ENCODE peak calls at places on chromosome 13, in seven cellular contexts. M is heart left ventricle, F is esophagus squamous epithelium, D is gastrocnemius medialis, X is Peyer's patch, U is GM23338, H is IMR-90. C is an unnamed sample.
A peak's percentile ranks its signal among the peaks of the same experiment; 100 is the strongest.

GRCh38 chr13:79435549-79435948 is 29.5 kb upstream of the RBM26 start:
- DNase-seq in F (no peak), U (no peak), M (no peak), D (no peak), X (no peak), H (peak; percentile 68), C (no peak)

GRCh38 chr13:48531416-48532145 is 1.3 kb downstream of the RCBTB2 start:
- DNase-seq in X (no peak), H (no peak), D (no peak), F (no peak), M (no peak), U (no peak), C (no peak)

GRCh38 chr13:43291289-43292055 is 268.1 kb downstream of the DNAJC15 start:
- DNase-seq in H (no peak), X (no peak), F (no peak), D (no peak), M (no peak), U (no peak), C (no peak)

GRCh38 chr13:97780486-97780885 is 173.0 kb upstream of the IPO5 start:
- DNase-seq in M (no peak), H (no peak), X (no peak), D (no peak), U (no peak), F (no peak), C (no peak)

GRCh38 chr13:30170569-30170968 is 136.8 kb downstream of the KATNAL1 start:
- DNase-seq in X (no peak), D (no peak), F (no peak), H (no peak), U (no peak), M (no peak), C (no peak)

GRCh38 chr13:77207943-77208342 is 119.0 kb downstream of the MYCBP2 start:
- DNase-seq in U (peak; percentile 7), H (peak; percentile 96), M (no peak), X (no peak), D (no peak), F (no peak), C (no peak)

GRCh38 chr13:32210081-32210480 is 105.1 kb downstream of the ZAR1L start:
- DNase-seq in X (no peak), H (no peak), D (no peak), M (no peak), U (no peak), F (no peak), C (no peak)

GRCh38 chr13:30869491-30869890 is 36.6 kb upstream of the MEDAG start:
- DNase-seq in D (peak; percentile 41), M (no peak), H (peak; percentile 50), X (no peak), F (no peak), U (no peak), C (no peak)

GRCh38 chr13:113729329-113730019 is 29.6 kb upstream of the TMEM255B start:
- DNase-seq in F (no peak), X (no peak), U (no peak), H (no peak), D (peak; percentile 30), M (peak; percentile 46), C (no peak)

GRCh38 chr13:37617162-37617561 is 18.6 kb upstream of the POSTN start:
- DNase-seq in F (no peak), M (no peak), U (peak; percentile 22), H (peak; percentile 80), D (no peak), X (no peak), C (no peak)

GRCh38 chr13:86922936-86923335 is 748.2 kb upstream of the SLITRK5 start:
- DNase-seq in M (no peak), H (peak; percentile 5), F (no peak), U (no peak), D (no peak), X (no peak), C (no peak)

GRCh38 chr13:59145381-59145780 is 1018.3 kb downstream of the DIAPH3 start:
- DNase-seq in M (no peak), D (no peak), H (no peak), F (no peak), U (no peak), X (no peak), C (no peak)

GRCh38 chr13:99652901-99653300 is 151.6 kb downstream of the TM9SF2 start:
- DNase-seq in M (no peak), H (no peak), D (no peak), F (no peak), X (no peak), U (no peak), C (no peak)

GRCh38 chr13:113978741-113979481 is 5.0 kb upstream of the C13orf46 start:
- DNase-seq in X (no peak), H (no peak), F (no peak), D (peak; percentile 2), U (no peak), M (no peak), C (no peak)

GRCh38 chr13:28751210-28751935 is 32.6 kb upstream of the SLC46A3 start:
- DNase-seq in H (no peak), M (no peak), D (no peak), F (no peak), X (no peak), U (peak; percentile 24), C (no peak)

GRCh38 chr13:28093871-28094270 is 6.5 kb downstream of the FLT3 start:
- DNase-seq in U (no peak), M (no peak), H (no peak), X (no peak), D (no peak), F (no peak), C (no peak)

GRCh38 chr13:113495494-113496251 is 5.2 kb upstream of the DCUN1D2 start:
- DNase-seq in M (no peak), H (peak; percentile 41), D (no peak), U (peak; percentile 79), F (no peak), X (no peak), C (no peak)

GRCh38 chr13:83883061-83883523 is 818 bp upstream of the SLITRK1 start:
- DNase-seq in H (no peak), X (no peak), F (no peak), U (peak; percentile 58), D (no peak), M (no peak), C (no peak)

GRCh38 chr13:104683789-104684188 is 1617.6 kb upstream of the SLC10A2 start:
- DNase-seq in H (no peak), X (no peak), U (peak; percentile 37), D (no peak), F (no peak), M (no peak), C (no peak)

GRCh38 chr13:96178759-96179158 is 88.9 kb downstream of the HS6ST3 start:
- DNase-seq in X (no peak), M (no peak), F (no peak), D (no peak), U (no peak), H (no peak), C (no peak)

GRCh38 chr13:96179309-96179708 is 89.4 kb downstream of the HS6ST3 start:
- DNase-seq in D (no peak), F (no peak), U (no peak), X (no peak), M (no peak), H (no peak), C (no peak)

DNA sequence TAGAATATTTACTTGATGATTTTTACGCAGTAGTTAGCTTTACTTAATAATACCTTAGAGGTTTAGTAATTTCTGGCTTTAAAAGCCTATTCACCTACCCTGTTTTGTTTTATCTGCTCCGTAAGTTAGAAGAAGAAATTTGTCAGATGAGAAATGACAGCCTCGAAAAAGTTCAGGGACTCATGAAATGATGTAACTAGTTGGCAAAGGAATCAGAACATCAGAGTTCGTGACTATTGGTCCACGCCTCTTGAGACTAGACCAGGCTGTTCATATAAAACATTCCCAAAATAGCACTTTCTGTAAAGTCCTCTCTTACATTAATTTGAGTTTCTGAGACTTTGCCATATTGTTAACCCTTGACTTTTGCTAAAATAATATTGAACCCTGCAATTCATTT is 92.0 kb downstream of the HS6ST3 start:
- DNase-seq in X (no peak), F (no peak), M (no peak), D (no peak), H (no peak), U (no peak), C (no peak)
- H3K27ac ChIP-seq in X (no peak overlapping the region), F (no peak overlapping the region), M (no peak overlapping the region), D (peak overlapping the region; percentile 42), H (no peak overlapping the region), U (no peak overlapping the region), C (no peak overlapping the region)

DNA sequence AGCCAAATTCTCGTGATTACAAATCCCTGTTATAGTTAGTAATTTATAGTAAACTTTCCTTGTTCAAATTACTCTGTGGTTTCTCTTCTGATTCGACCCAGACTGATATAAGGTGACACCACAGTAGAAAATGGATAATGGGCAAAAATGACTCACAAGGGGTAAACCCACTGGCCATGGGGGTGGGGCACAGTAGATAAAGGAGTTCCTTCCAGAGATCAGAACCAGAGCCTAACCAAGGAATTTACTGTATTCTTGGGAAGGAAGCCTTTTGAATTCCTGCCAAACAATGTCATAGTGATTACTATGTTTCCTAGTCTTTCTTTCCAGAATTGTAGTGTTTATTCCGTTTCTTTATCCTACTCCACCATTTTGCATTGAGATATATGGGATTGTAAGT is 21.9 kb downstream of the MIR17HG start:
- DNase-seq in X (no peak), U (no peak), F (no peak), D (no peak), H (peak; percentile 28), M (no peak), C (no peak)
- H3K27ac ChIP-seq in X (no peak overlapping the region), U (no peak overlapping the region), F (no peak overlapping the region), D (no peak overlapping the region), H (no peak overlapping the region), M (no peak overlapping the region), C (no peak overlapping the region)

DNA sequence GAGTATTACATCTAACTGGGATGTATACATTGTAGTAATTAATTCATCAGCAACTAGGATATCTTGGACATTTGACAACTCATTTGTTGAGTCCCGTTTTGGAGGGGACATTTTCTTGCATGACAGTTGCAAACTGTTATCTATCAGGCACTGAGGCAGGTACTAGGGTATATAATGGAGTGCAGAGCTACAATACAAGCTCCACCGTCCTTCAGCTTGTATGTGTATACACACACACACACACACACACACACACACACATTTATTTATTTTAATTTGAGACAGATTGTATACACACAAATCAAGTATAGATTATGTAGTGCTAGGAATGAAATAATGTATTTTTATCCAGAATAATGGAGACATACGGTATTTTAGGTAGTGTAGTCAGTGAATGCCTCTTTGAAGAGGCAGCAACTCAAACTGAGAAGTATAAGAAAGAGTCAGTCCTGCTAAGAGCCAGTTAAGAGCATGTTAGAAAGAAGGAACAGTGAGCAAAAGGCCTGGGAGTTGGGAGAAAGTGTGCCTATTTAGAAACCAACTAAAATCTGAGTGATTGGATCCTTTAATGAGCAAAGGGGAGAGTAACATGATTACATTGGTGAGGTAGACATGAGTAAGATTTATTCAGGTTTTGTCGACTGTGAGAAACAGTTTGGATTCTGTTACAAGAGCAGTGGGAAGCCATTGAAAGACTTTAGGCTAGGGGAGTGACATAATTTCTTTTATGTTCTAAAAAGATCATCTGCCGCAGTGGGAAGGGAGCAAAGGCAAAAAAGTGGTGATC is 74.5 kb downstream of the NBEA start:
- DNase-seq in H (no peak), U (no peak), M (no peak), F (no peak), D (no peak), X (no peak), C (no peak)
- H3K27ac ChIP-seq in H (no peak overlapping the region), U (peak overlapping the region; percentile 68), M (no peak overlapping the region), F (no peak overlapping the region), D (no peak overlapping the region), X (no peak overlapping the region), C (no peak overlapping the region)

DNA sequence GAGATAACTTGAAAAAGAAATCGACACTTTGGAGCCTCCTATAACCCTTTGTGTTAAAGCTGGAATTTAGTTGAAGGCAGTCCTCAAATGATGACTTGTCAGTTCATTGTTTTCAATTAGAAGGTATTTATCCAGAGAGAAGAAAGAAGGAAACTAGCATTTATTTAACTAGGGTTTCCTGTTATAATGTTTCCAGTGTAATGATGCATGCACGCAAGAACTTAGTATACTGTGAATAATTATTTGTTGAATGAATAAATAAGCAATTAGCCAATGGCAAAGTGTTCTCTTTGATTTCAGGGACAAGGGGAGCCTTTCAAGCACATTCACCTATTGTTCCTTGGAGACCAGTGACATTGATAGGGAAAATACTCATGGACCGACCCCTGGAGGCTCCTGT is 307.4 kb downstream of the KLF5 start:
- DNase-seq in F (no peak), X (no peak), M (no peak), D (no peak), U (no peak), H (no peak), C (no peak)
- H3K27ac ChIP-seq in F (peak overlapping the region; percentile 84), X (peak overlapping the region; percentile 54), M (no peak overlapping the region), D (no peak overlapping the region), U (no peak overlapping the region), H (no peak overlapping the region), C (no peak overlapping the region)